ENCODE peak calls at places on chromosome 20, in ten cellular contexts. G is stimulated activated CD4-positive, alpha-beta T cell treated with anti-CD3 and anti-CD28 coated beads, Interleukin-2, amount 100 ng/mL, for 4 hours; F is NCI-H748 treated with DMSO at 0.1 percent for 48 hours; S is kidney tubule cell; E is HCT116; H is fibroblast of villous mesenchyme; N is GM12892; Y is stimulated activated CD8-positive, alpha-beta memory T cell treated with anti-CD3 and anti-CD28 coated beads, Interleukin-7, amount 100 ng/mL, for 1 hour; D is effector memory CD8-positive, alpha-beta T cell; J is AG09319. X is an unnamed sample.

GRCh38 chr20:38806855-38807655 is 1.6 kb downstream of the PPP1R16B start:
- DNase-seq in N (peak), J (no peak), E (no peak), Y (no peak), S (no peak), D (peak), F (peak), G (peak), H (no peak), X (no peak)

GRCh38 chr20:39676857-39677351 is 714.8 kb downstream of the DHX35 start:
- DNase-seq in H (peak), J (no peak), N (no peak), G (no peak), S (peak), E (no peak), F (no peak), D (no peak), Y (no peak), X (no peak)

GRCh38 chr20:23356203-23356602 is 5.6 kb downstream of the NXT1 start:
- DNase-seq in G (no peak), D (no peak), N (no peak), Y (no peak), F (no peak), H (no peak), J (no peak), S (no peak), E (no peak), X (no peak)

GRCh38 chr20:54914995-54915394 is 439.6 kb downstream of the DOK5 start:
- DNase-seq in S (no peak), G (no peak), F (no peak), D (no peak), Y (no peak), N (no peak), E (no peak), J (no peak), H (no peak), X (no peak)

GRCh38 chr20:5513975-5514516 is 197.3 kb upstream of the PROKR2 start:
- DNase-seq in G (no peak), S (peak), Y (no peak), E (peak), N (no peak), F (no peak), H (peak), J (no peak), D (no peak), X (no peak)

GRCh38 chr20:25025986-25026605 is 31.8 kb downstream of the ACSS1 start:
- DNase-seq in G (no peak), D (no peak), E (no peak), J (no peak), S (no peak), F (no peak), Y (no peak), N (no peak), H (no peak), X (no peak)

GRCh38 chr20:58557713-58558335 is 42.6 kb upstream of the APCDD1L start:
- DNase-seq in J (no peak), D (no peak), F (no peak), H (no peak), G (no peak), Y (no peak), S (peak), N (no peak), E (no peak), X (no peak)

GRCh38 chr20:6416371-6416770 is 293.5 kb upstream of the FERMT1 start:
- DNase-seq in G (no peak), Y (no peak), S (no peak), N (no peak), H (no peak), E (no peak), F (peak), D (no peak), J (no peak), X (no peak)

GRCh38 chr20:7459123-7459522 is 481.1 kb downstream of the HAO1 start:
- DNase-seq in D (no peak), H (peak), F (no peak), N (no peak), S (no peak), G (no peak), Y (no peak), E (no peak), J (no peak), X (no peak)

GRCh38 chr20:31710423-31711250 is 12.0 kb downstream of the BCL2L1 start:
- DNase-seq in J (no peak), G (no peak), H (no peak), Y (no peak), D (no peak), E (no peak), S (peak), F (no peak), N (no peak), X (no peak)

GRCh38 chr20:57715268-57715904 is 5.6 kb upstream of the PMEPA1 start:
- DNase-seq in N (no peak), J (no peak), F (no peak), H (no peak), S (no peak), D (no peak), G (no peak), E (no peak), Y (no peak), X (no peak)

GRCh38 chr20:62860391-62860923 is 1.2 kb downstream of the TCFL5 start:
- DNase-seq in S (peak), J (no peak), H (peak), F (no peak), D (no peak), N (no peak), E (no peak), Y (no peak), G (no peak), X (no peak)

GRCh38 chr20:38418509-38419204 is 16.5 kb downstream of the SNHG17 start:
- DNase-seq in G (no peak), F (no peak), Y (no peak), S (peak), J (no peak), E (no peak), D (no peak), H (peak), N (no peak), X (no peak)

X was measured in GM19239.